ENCODE peak calls at places on chromosomes 16 and 17, in five cellular contexts. X is hepatocyte; M is WERI-Rb-1; H is CD8-positive, alpha-beta memory T cell; G is left ventricle myocardium inferior. T is an unnamed sample. For H3K27me3, the result is how much of the 10 kb centered on the place peaks cover.

GRCh38 chr16:31090540-31090939 is 1.8 kb upstream of the PRSS53 start:
- DNase-seq in X (peak), M (no peak), H (no peak), G (no peak), T (peak)

GRCh38 chr16:59259074-59259963 is 525.2 kb upstream of the GOT2 start:
- DNase-seq in X (no peak), M (no peak), H (no peak), G (no peak), T (no peak)

GRCh38 chr17:74566132-74566753 is 1.1 kb downstream of the CD300H start:
- DNase-seq in X (peak), M (peak), H (no peak), G (no peak), T (no peak)

GRCh38 chr16:51114369-51114768 is 36.7 kb downstream of the SALL1 start:
- DNase-seq in X (no peak), M (no peak), H (no peak), G (no peak), T (no peak)

GRCh38 chr17:14061666-14062560 is 7.4 kb upstream of the COX10 start:
- DNase-seq in X (peak), M (no peak), H (no peak), G (no peak), T (peak)

GRCh38 chr17:80790981-80791742 is 200.5 kb upstream of the CHMP6 start:
- DNase-seq in X (no peak), M (no peak), H (no peak), G (no peak), T (peak)

GRCh38 chr17:27199948-27200347 is 94.0 kb upstream of the WSB1 start:
- DNase-seq in X (no peak), M (no peak), H (no peak), G (no peak), T (no peak)

GRCh38 chr16:51807551-51807950 is 656.5 kb upstream of the SALL1 start:
- DNase-seq in X (no peak), M (no peak), H (no peak), G (no peak), T (no peak)

GRCh38 chr17:67366193-67367157 is at the start of gene PSMD12:
- DNase-seq in X (peak), M (peak), H (peak), G (peak), T (peak)

GRCh38 chr16:87689956-87690465 is 75.8 kb downstream of the KLHDC4 start:
- DNase-seq in X (no peak), M (no peak), H (no peak), G (no peak), T (no peak)

GRCh38 chr17:7839890-7840260 is 5.9 kb downstream of the KDM6B start:
- DNase-seq in X (peak), M (no peak), H (no peak), G (no peak), T (no peak)

GRCh38 chr17:32102697-32103096 is 39.6 kb upstream of the RHOT1 start:
- DNase-seq in X (no peak), M (no peak), H (no peak), G (no peak), T (peak)

GRCh38 chr17:81448442-81448841 is 53.2 kb downstream of the BAHCC1 start:
- DNase-seq in X (no peak), M (no peak), H (no peak), G (no peak), T (no peak)

GRCh38 chr17:77828749-77829539 is 129.6 kb upstream of the TNRC6C start:
- DNase-seq in X (no peak), M (no peak), H (no peak), G (no peak), T (no peak)

GRCh38 chr17:62791235-62792121 is 16.6 kb downstream of the MARCHF10 start:
- DNase-seq in X (no peak), M (peak), H (no peak), G (no peak), T (peak)

GRCh38 chr16:9297437-9298113 is 206.1 kb downstream of the HAPSTR1 start:
- DNase-seq in X (peak), M (peak), H (no peak), G (no peak), T (no peak)

GRCh38 chr17:17853811-17854527 is 17.2 kb upstream of the SREBF1 start:
- DNase-seq in X (no peak), M (no peak), H (no peak), G (no peak), T (no peak)

GRCh38 chr16:6160303-6160702 is 1062.7 kb upstream of the EEF2KMT start:
- DNase-seq in X (no peak), M (no peak), H (no peak), G (no peak), T (peak)

GRCh38 chr17:1485748-1486376 is 6.6 kb downstream of the MYO1C start:
- DNase-seq in X (peak), M (peak), H (peak), G (peak), T (peak)

GRCh38 chr17:78868391-78868790 is 27.8 kb upstream of the USP36 start:
- DNase-seq in X (no peak), M (no peak), H (no peak), G (no peak), T (peak)

GRCh38 chr16:2339521-2340484 is 725 bp downstream of the ABCA3 start:
- DNase-seq in X (peak), M (peak), H (peak), G (peak), T (no peak)

GRCh38 chr16:53131050-53131362 is 76.2 kb downstream of the CHD9 start:
- DNase-seq in X (no peak), M (no peak), H (no peak), G (no peak), T (no peak)

GRCh38 chr16:65788434-65789147 is 577.9 kb upstream of the CDH5 start:
- DNase-seq in X (no peak), M (no peak), H (no peak), G (no peak), T (no peak)

GRCh38 chr17:38751144-38751802 is 1.3 kb upstream of the PSMB3 start:
- DNase-seq in X (peak), M (peak), H (no peak), G (no peak), T (no peak)

GRCh38 chr16:53031323-53031942 is 21.3 kb downstream of the CHD9NB start:
- DNase-seq in X (no peak), M (no peak), H (no peak), G (no peak), T (no peak)

GRCh38 chr17:78355045-78355641 is 4.7 kb downstream of the SOCS3 start:
- DNase-seq in X (no peak), M (no peak), H (peak), G (no peak), T (no peak)

GRCh38 chr16:80028581-80029380 is 428.2 kb upstream of the MAF start:
- DNase-seq in X (peak), M (no peak), H (no peak), G (no peak), T (no peak)

GRCh38 chr17:49290690-49291326 is 60.2 kb upstream of the PHOSPHO1 start:
- DNase-seq in X (peak), M (peak), H (no peak), G (no peak), T (peak)

GRCh38 chr17:9232155-9232475 is 210.8 kb downstream of the NTN1 start:
- DNase-seq in X (no peak), M (no peak), H (no peak), G (no peak), T (no peak)

GRCh38 chr16:46715769-46716305 is 26.4 kb downstream of the ORC6 start:
- DNase-seq in X (no peak), M (no peak), H (no peak), G (peak), T (no peak)

GRCh38 chr16:30764086-30764485 is 2.0 kb downstream of the RNF40 start:
- DNase-seq in X (no peak), M (no peak), H (peak), G (no peak), T (no peak)

GRCh38 chr17:79979201-79979840 is 56.4 kb downstream of the TBC1D16 start:
- DNase-seq in X (no peak), M (peak), H (peak), G (no peak), T (no peak)

DNA sequence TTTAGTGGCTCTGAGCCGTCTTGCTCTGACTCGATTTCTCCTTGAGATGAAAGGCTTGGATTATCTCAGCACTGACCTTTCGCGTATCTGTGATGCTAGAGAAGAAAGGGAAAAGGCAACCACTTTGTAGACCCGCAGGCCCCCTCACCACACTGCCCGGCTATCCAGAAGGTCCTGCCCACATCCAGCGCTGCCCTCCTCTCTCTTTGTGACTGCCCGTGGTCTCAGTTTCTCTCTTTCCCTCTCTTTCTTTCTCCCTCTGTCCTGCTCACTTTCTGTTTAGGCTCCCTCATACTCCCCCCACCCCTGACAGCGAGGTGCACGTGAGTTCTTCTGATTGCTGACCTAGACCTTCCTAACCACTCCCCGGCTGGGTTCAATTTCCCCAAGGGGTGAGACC is 12.8 kb upstream of the TBX21 start:
- DNase-seq in X (no peak), M (no peak), H (no peak), G (no peak), T (no peak)
- H3K27me3 ChIP-seq in X (half or more), M (under half), H (under half), G (half or more), T (half or more)

DNA sequence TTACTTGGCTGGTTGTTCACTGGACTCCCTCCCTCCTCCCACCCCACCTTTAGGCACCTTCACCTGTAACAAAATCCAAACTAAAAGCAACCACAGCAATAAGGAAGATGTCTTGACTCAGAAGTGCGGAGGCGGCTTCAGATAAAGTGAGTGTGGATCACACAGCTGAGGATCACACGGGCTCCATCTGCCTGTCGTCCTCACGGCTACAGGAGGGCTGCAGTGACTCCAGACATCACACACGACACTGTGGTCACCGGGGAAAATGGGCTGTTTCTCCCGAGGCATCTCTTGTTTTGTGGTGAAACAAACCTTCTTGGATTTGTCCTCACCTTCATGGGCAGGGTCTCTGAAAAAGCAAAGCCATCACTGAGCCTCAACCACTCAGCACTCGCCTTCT is 7.9 kb upstream of the ACSF3 start:
- DNase-seq in X (no peak), M (no peak), H (no peak), G (no peak), T (no peak)
- H3K27me3 ChIP-seq in X (under half), M (under half), H (under half), G (half or more), T (under half)

GRCh38 chr16:55479560-55480197 is 681 bp downstream of the MMP2 start:
- DNase-seq in X (peak), M (no peak), H (no peak), G (no peak), T (no peak)
- H3K27me3 ChIP-seq in X (under half), M (under half), H (under half), G (half or more), T (under half)

DNA sequence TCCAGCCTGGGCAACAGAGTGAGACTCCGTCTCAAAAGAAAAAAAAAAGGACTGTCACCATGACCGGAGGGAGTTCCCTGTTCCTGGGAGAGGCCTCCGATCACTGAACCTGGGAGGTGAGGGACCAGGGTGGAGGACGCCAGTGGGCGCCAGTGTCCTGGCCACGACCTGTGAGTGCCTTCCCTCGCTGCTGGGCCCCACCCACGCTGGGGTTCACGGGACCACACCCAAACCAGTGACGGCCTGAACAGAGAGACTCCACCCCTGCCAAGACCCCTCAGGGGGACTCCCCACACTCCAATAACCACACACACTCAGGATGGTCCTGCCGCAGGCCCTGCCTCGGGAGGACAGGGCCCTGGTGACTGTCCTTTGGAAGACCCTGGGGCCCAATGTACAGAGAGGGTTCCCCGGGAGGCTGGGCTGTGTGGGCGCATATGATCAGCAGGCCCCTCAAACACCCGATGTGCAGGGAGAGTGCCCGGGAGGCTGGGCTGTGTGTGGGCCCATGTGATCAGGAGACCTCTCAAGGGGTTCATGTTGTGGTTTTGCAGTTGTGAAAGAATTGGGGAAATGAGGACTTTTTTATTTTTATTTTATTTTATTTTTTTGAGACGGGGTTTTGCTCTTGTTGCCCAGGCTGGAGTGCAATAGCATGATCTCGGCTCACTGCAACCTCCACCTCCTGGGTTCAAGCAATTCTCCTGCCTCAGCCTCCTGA is 26.6 kb downstream of the TPSD1 start:
- DNase-seq in X (no peak), M (no peak), H (no peak), G (no peak), T (no peak)
- H3K27me3 ChIP-seq in X (under half), M (under half), H (under half), G (half or more), T (under half)

GRCh38 chr17:337866-338265 is 14.7 kb downstream of the RPH3AL start:
- DNase-seq in X (no peak), M (no peak), H (no peak), G (no peak), T (no peak)
- H3K27me3 ChIP-seq in X (under half), M (under half), H (under half), G (under half), T (under half)

GRCh38 chr17:64240741-64241347 is 22.2 kb downstream of the TEX2 start:
- DNase-seq in X (peak), M (no peak), H (no peak), G (peak), T (peak)

GRCh38 chr17:64245218-64246145 is 17.6 kb downstream of the TEX2 start:
- DNase-seq in X (no peak), M (no peak), H (no peak), G (no peak), T (no peak)

GRCh38 chr17:64243340-64243739 is 19.7 kb downstream of the TEX2 start:
- DNase-seq in X (no peak), M (no peak), H (no peak), G (no peak), T (no peak)

GRCh38 chr17:64242633-64243032 is 20.4 kb downstream of the TEX2 start:
- DNase-seq in X (no peak), M (no peak), H (no peak), G (no peak), T (no peak)

GRCh38 chr17:64244165-64244564 is 18.9 kb downstream of the TEX2 start:
- DNase-seq in X (no peak), M (no peak), H (no peak), G (no peak), T (peak)
- H3K27me3 ChIP-seq in X (under half), M (under half), H (under half), G (under half), T (under half)

GRCh38 chr16:86066755-86067154 is 167.8 kb downstream of the IRF8 start:
- DNase-seq in X (no peak), M (no peak), H (no peak), G (no peak), T (no peak)
- H3K27me3 ChIP-seq in X (under half), M (under half), H (under half), G (half or more), T (under half)

DNA sequence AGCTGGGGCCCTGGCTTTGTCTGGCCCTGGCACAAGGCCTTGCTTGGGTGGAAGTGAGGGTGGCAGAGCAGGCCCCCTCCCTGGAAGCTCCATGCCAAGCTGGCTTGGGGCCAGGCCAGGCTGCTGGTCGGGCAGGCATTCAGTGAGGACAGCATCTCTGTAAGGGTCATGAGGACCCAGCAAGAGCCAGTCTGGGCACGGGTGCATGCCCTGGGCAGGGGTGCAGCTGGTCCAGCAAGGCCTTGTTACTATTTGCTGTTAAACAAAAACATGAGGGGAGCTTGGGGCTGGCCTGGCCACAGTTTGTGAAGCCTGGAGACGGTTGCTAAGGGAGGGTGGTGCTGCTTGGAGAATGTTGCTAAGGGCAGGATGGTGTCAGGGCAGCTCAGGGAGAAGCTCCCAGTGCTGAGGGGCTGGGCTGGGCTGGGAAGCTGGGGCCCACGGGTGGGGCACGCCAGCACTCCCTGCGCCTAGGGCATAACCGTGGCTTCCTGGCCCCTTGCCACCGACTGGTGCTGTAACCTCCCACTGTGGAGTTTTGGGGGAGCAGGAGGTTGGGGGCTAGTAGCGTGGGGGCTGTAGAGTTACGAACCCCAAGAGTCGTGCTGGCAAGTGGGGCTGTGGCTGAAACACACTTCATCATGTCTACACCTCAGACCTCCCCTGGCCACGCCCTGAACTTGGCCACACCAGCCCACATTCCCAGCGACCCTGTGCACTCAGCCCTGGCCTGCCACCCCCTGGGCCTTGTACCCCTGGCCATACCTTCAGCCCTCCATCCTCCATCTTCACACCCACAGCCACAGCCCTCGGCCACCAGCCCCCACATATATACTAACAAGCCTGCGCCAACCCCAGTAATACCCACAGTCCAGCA is 1.6 kb downstream of the TPPP3 start:
- DNase-seq in X (no peak), M (no peak), H (no peak), G (no peak), T (no peak)
- H3K27me3 ChIP-seq in X (under half), M (under half), H (under half), G (under half), T (under half)